ENCODE peak calls at places on chromosomes 1 and 21, in seven cellular contexts. One of them, this sample, is unnamed.

GRCh38 chr1:243938146-243938676 is 88.2 kb upstream of the AKT3 start:
- DNase-seq in NCI-H187: no peak
- DNase-seq in retina: no peak
- DNase-seq in stimulated activated CD4-positive, alpha-beta T cell treated with anti-CD3 and anti-CD28 coated beads, Interleukin-12 subunit alpha, Interleukin-12 subunit beta, amount 100 ng/mL, for 48 hours: no peak
- DNase-seq in cardiac fibroblast: no peak
- DNase-seq in progenitor cell of endocrine pancreas: no peak
- DNase-seq in amygdala: no peak
- DNase-seq in this sample: no peak

GRCh38 chr21:32817206-32817605 is 45.7 kb upstream of the PAXBP1 start:
- DNase-seq in NCI-H187: no peak
- DNase-seq in retina: no peak
- DNase-seq in stimulated activated CD4-positive, alpha-beta T cell treated with anti-CD3 and anti-CD28 coated beads, Interleukin-12 subunit alpha, Interleukin-12 subunit beta, amount 100 ng/mL, for 48 hours: no peak
- DNase-seq in cardiac fibroblast: no peak
- DNase-seq in progenitor cell of endocrine pancreas: no peak
- DNase-seq in amygdala: no peak
- DNase-seq in this sample: no peak

GRCh38 chr1:47164552-47164951 is 25.3 kb downstream of the PDZK1IP1 start:
- DNase-seq in NCI-H187: no peak
- DNase-seq in retina: no peak
- DNase-seq in stimulated activated CD4-positive, alpha-beta T cell treated with anti-CD3 and anti-CD28 coated beads, Interleukin-12 subunit alpha, Interleukin-12 subunit beta, amount 100 ng/mL, for 48 hours: no peak
- DNase-seq in cardiac fibroblast: no peak
- DNase-seq in progenitor cell of endocrine pancreas: no peak
- DNase-seq in amygdala: no peak
- DNase-seq in this sample: no peak

GRCh38 chr21:34846601-34847112 is 177.9 kb downstream of the CLIC6 start:
- DNase-seq in NCI-H187: no peak
- DNase-seq in retina: peak
- DNase-seq in stimulated activated CD4-positive, alpha-beta T cell treated with anti-CD3 and anti-CD28 coated beads, Interleukin-12 subunit alpha, Interleukin-12 subunit beta, amount 100 ng/mL, for 48 hours: no peak
- DNase-seq in cardiac fibroblast: peak
- DNase-seq in progenitor cell of endocrine pancreas: peak
- DNase-seq in amygdala: no peak
- DNase-seq in this sample: no peak

GRCh38 chr1:232521660-232522059 is 108.3 kb downstream of the SIPA1L2 start:
- DNase-seq in NCI-H187: no peak
- DNase-seq in retina: no peak
- DNase-seq in stimulated activated CD4-positive, alpha-beta T cell treated with anti-CD3 and anti-CD28 coated beads, Interleukin-12 subunit alpha, Interleukin-12 subunit beta, amount 100 ng/mL, for 48 hours: no peak
- DNase-seq in cardiac fibroblast: no peak
- DNase-seq in progenitor cell of endocrine pancreas: no peak
- DNase-seq in amygdala: no peak
- DNase-seq in this sample: no peak

GRCh38 chr21:33266784-33267135 is 593 bp downstream of the IL10RB start:
- DNase-seq in NCI-H187: no peak
- DNase-seq in retina: no peak
- DNase-seq in stimulated activated CD4-positive, alpha-beta T cell treated with anti-CD3 and anti-CD28 coated beads, Interleukin-12 subunit alpha, Interleukin-12 subunit beta, amount 100 ng/mL, for 48 hours: no peak
- DNase-seq in cardiac fibroblast: no peak
- DNase-seq in progenitor cell of endocrine pancreas: no peak
- DNase-seq in amygdala: no peak
- DNase-seq in this sample: no peak

GRCh38 chr1:48232722-48233121 is 10.2 kb downstream of the SLC5A9 start:
- DNase-seq in NCI-H187: no peak
- DNase-seq in retina: no peak
- DNase-seq in stimulated activated CD4-positive, alpha-beta T cell treated with anti-CD3 and anti-CD28 coated beads, Interleukin-12 subunit alpha, Interleukin-12 subunit beta, amount 100 ng/mL, for 48 hours: no peak
- DNase-seq in cardiac fibroblast: no peak
- DNase-seq in progenitor cell of endocrine pancreas: no peak
- DNase-seq in amygdala: no peak
- DNase-seq in this sample: no peak

GRCh38 chr1:17630048-17630830 is 90.7 kb downstream of the ARHGEF10L start:
- DNase-seq in NCI-H187: no peak
- DNase-seq in retina: no peak
- DNase-seq in stimulated activated CD4-positive, alpha-beta T cell treated with anti-CD3 and anti-CD28 coated beads, Interleukin-12 subunit alpha, Interleukin-12 subunit beta, amount 100 ng/mL, for 48 hours: no peak
- DNase-seq in cardiac fibroblast: peak
- DNase-seq in progenitor cell of endocrine pancreas: no peak
- DNase-seq in amygdala: no peak
- DNase-seq in this sample: no peak

GRCh38 chr1:210231846-210232523 is 611 bp upstream of the SERTAD4 start:
- DNase-seq in NCI-H187: no peak
- DNase-seq in retina: peak
- DNase-seq in stimulated activated CD4-positive, alpha-beta T cell treated with anti-CD3 and anti-CD28 coated beads, Interleukin-12 subunit alpha, Interleukin-12 subunit beta, amount 100 ng/mL, for 48 hours: no peak
- DNase-seq in cardiac fibroblast: peak
- DNase-seq in progenitor cell of endocrine pancreas: no peak
- DNase-seq in amygdala: no peak
- DNase-seq in this sample: no peak

GRCh38 chr1:46519209-46519608 is 29.6 kb downstream of the DMBX1 start:
- DNase-seq in NCI-H187: no peak
- DNase-seq in retina: no peak
- DNase-seq in stimulated activated CD4-positive, alpha-beta T cell treated with anti-CD3 and anti-CD28 coated beads, Interleukin-12 subunit alpha, Interleukin-12 subunit beta, amount 100 ng/mL, for 48 hours: no peak
- DNase-seq in cardiac fibroblast: peak
- DNase-seq in progenitor cell of endocrine pancreas: no peak
- DNase-seq in amygdala: no peak
- DNase-seq in this sample: no peak

GRCh38 chr1:169163059-169163458 is 56.6 kb downstream of the ATP1B1 start:
- DNase-seq in NCI-H187: no peak
- DNase-seq in retina: no peak
- DNase-seq in stimulated activated CD4-positive, alpha-beta T cell treated with anti-CD3 and anti-CD28 coated beads, Interleukin-12 subunit alpha, Interleukin-12 subunit beta, amount 100 ng/mL, for 48 hours: peak
- DNase-seq in cardiac fibroblast: peak
- DNase-seq in progenitor cell of endocrine pancreas: no peak
- DNase-seq in amygdala: no peak
- DNase-seq in this sample: no peak

GRCh38 chr1:78005755-78006154 is 1.0 kb downstream of the DNAJB4 start:
- DNase-seq in NCI-H187: no peak
- DNase-seq in retina: peak
- DNase-seq in stimulated activated CD4-positive, alpha-beta T cell treated with anti-CD3 and anti-CD28 coated beads, Interleukin-12 subunit alpha, Interleukin-12 subunit beta, amount 100 ng/mL, for 48 hours: no peak
- DNase-seq in cardiac fibroblast: peak
- DNase-seq in progenitor cell of endocrine pancreas: no peak
- DNase-seq in amygdala: no peak
- DNase-seq in this sample: no peak

This sample was measured in suprapubic skin.